ENCODE peak calls at places on chromosomes 11 and 22, in eight cellular contexts. D is GM23338, S is fibroblast of lung, I is NCI-H1092, E is DMS153, B is fibroblast of pulmonary artery, Q is body of pancreas, K is AML-193. Y is an unnamed sample.

GRCh38 chr11:29343465-29344333 is 673.1 kb downstream of the KCNA4 start:
- DNase-seq in D (peak), S (peak), I (peak), E (peak), B (peak), Q (peak), K (peak), Y (peak)

GRCh38 chr11:111793863-111794262 is 27.7 kb upstream of the PPP2R1B start:
- DNase-seq in D (no peak), S (peak), I (no peak), E (no peak), B (no peak), Q (no peak), K (no peak), Y (peak)

GRCh38 chr11:68271023-68271780 is 571 bp downstream of the C11orf24 start:
- DNase-seq in D (peak), S (peak), I (peak), E (peak), B (peak), Q (peak), K (peak), Y (peak)

GRCh38 chr11:36452987-36453386 is 57.1 kb downstream of the TRAF6 start:
- DNase-seq in D (no peak), S (no peak), I (no peak), E (no peak), B (no peak), Q (no peak), K (no peak), Y (no peak)

GRCh38 chr11:57359396-57359795 is 21.2 kb downstream of the P2RX3 start:
- DNase-seq in D (no peak), S (no peak), I (no peak), E (no peak), B (no peak), Q (no peak), K (no peak), Y (no peak)

GRCh38 chr11:83827940-83828554 is 541.9 kb upstream of the CCDC90B start:
- DNase-seq in D (peak), S (peak), I (peak), E (peak), B (peak), Q (no peak), K (peak), Y (peak)

GRCh38 chr11:131447268-131447667 is 76.9 kb downstream of the NTM start:
- DNase-seq in D (peak), S (no peak), I (no peak), E (no peak), B (no peak), Q (no peak), K (no peak), Y (no peak)

GRCh38 chr11:65887723-65888162 is 528 bp downstream of the FIBP start:
- DNase-seq in D (no peak), S (no peak), I (no peak), E (no peak), B (no peak), Q (no peak), K (no peak), Y (no peak)

GRCh38 chr22:23118647-23119491 is 22.9 kb downstream of the RSPH14 start:
- DNase-seq in D (no peak), S (no peak), I (no peak), E (no peak), B (no peak), Q (no peak), K (no peak), Y (no peak)

GRCh38 chr22:39327995-39328754 is 8.8 kb upstream of the RPL3 start:
- DNase-seq in D (no peak), S (no peak), I (no peak), E (no peak), B (no peak), Q (no peak), K (no peak), Y (no peak)

GRCh38 chr11:73157141-73158010 is 15.3 kb upstream of the FCHSD2 start:
- DNase-seq in D (no peak), S (peak), I (no peak), E (no peak), B (peak), Q (no peak), K (peak), Y (peak)

GRCh38 chr11:46905806-46906205 is 12.5 kb downstream of the LRP4 start:
- DNase-seq in D (no peak), S (no peak), I (no peak), E (no peak), B (no peak), Q (no peak), K (no peak), Y (no peak)

GRCh38 chr11:92697461-92698314 is 271.8 kb upstream of the MTNR1B start:
- DNase-seq in D (no peak), S (no peak), I (no peak), E (no peak), B (no peak), Q (no peak), K (no peak), Y (no peak)

GRCh38 chr11:117187007-117187406 is 8.5 kb downstream of the SIDT2 start:
- DNase-seq in D (no peak), S (no peak), I (no peak), E (no peak), B (no peak), Q (peak), K (no peak), Y (no peak)

GRCh38 chr22:31378123-31378522 is 21.3 kb upstream of the DRG1 start:
- DNase-seq in D (no peak), S (peak), I (no peak), E (no peak), B (peak), Q (no peak), K (no peak), Y (no peak)

GRCh38 chr11:77198440-77198849 is 70.4 kb downstream of the MYO7A start:
- DNase-seq in D (peak), S (no peak), I (no peak), E (no peak), B (peak), Q (peak), K (no peak), Y (peak)

GRCh38 chr11:122559734-122560382 is 95.7 kb upstream of the UBASH3B start:
- DNase-seq in D (peak), S (no peak), I (no peak), E (no peak), B (no peak), Q (no peak), K (no peak), Y (no peak)

GRCh38 chr22:19451570-19451969 is 4.1 kb upstream of the C22orf39 start:
- DNase-seq in D (no peak), S (no peak), I (no peak), E (no peak), B (no peak), Q (no peak), K (no peak), Y (no peak)

GRCh38 chr11:67261942-67262681 is 4.2 kb upstream of the GRK2 start:
- DNase-seq in D (peak), S (no peak), I (no peak), E (no peak), B (no peak), Q (no peak), K (no peak), Y (peak)

GRCh38 chr22:44807915-44808690 is 55.7 kb downstream of the ARHGAP8 start:
- DNase-seq in D (peak), S (peak), I (no peak), E (no peak), B (no peak), Q (no peak), K (no peak), Y (no peak)

GRCh38 chr11:125274774-125275173 is 110.2 kb downstream of the PKNOX2 start:
- DNase-seq in D (no peak), S (no peak), I (no peak), E (no peak), B (no peak), Q (no peak), K (no peak), Y (no peak)